ENCODE peak calls at places on chromosomes 2 and 18, in eight cellular contexts. Q is HCT116, B is A549, X is GM12878, T is GM23338, O is HepG2, H is HL-60, U is Panc1. V is an unnamed sample.

GRCh38 chr2:201360256-201360655 is 3.1 kb upstream of the FLACC1 start:
- DNase-seq in Q (no peak), B (no peak), X (no peak), T (no peak), O (no peak), H (no peak), U (no peak), V (no peak)

GRCh38 chr18:5972298-5972697 is 77.0 kb upstream of the TMEM200C start:
- DNase-seq in Q (no peak), B (no peak), X (peak), T (no peak), O (no peak), H (no peak), U (no peak), V (no peak)

GRCh38 chr18:2471523-2471922 is 99.8 kb downstream of the METTL4 start:
- DNase-seq in Q (no peak), B (peak), X (no peak), T (peak), O (no peak), H (no peak), U (no peak), V (no peak)

GRCh38 chr2:55311444-55311870 is 42.4 kb upstream of the MTIF2 start:
- DNase-seq in Q (no peak), B (peak), X (peak), T (peak), O (no peak), H (peak), U (no peak), V (no peak)

GRCh38 chr2:157592983-157593382 is 35.7 kb downstream of the ACVR1C start:
- DNase-seq in Q (no peak), B (peak), X (no peak), T (no peak), O (peak), H (no peak), U (no peak), V (peak)

GRCh38 chr2:143852748-143853147 is 667.2 kb downstream of the ZEB2 start:
- DNase-seq in Q (no peak), B (no peak), X (no peak), T (peak), O (no peak), H (no peak), U (no peak), V (no peak)

GRCh38 chr2:109351164-109351756 is 222.3 kb downstream of the SH3RF3 start:
- DNase-seq in Q (no peak), B (no peak), X (no peak), T (no peak), O (no peak), H (no peak), U (no peak), V (no peak)

GRCh38 chr2:102094917-102095316 is 47.6 kb upstream of the IL1R1 start:
- DNase-seq in Q (peak), B (peak), X (no peak), T (no peak), O (peak), H (peak), U (peak), V (no peak)

GRCh38 chr2:16010011-16010410 is 69.7 kb downstream of the MYCN start:
- DNase-seq in Q (no peak), B (no peak), X (no peak), T (no peak), O (no peak), H (no peak), U (no peak), V (no peak)

DNA sequence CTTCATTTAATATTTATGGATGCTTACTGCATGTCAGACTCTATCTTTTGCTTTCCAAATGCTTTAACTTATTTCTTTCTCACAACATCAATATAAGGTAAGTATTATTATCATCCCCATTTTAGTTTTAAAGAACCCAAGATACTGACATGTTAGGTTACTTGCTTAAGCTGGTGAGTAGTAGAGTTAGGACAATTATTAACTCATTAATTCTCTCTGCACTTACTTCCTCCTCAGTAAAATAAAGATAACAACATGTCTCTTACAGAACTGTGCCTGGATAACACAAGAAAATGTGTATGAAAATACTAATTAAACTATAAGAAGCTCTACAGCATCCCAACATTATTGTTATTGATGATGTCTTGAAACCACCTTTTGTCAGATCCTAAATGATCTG is 359.1 kb upstream of the CHST9 start:
- DNase-seq in Q (no peak), B (no peak), X (no peak), T (no peak), O (no peak), H (no peak), U (no peak), V (no peak)
- TF ChIP-seq REST in Q (no peak), B (no peak), X (no peak), T (no peak), O (no peak), H (no peak), U (no peak), V (no peak)

GRCh38 chr2:85921659-85922058 is 32.9 kb upstream of the ST3GAL5 start:
- DNase-seq in Q (no peak), B (no peak), X (no peak), T (no peak), O (no peak), H (no peak), U (no peak), V (no peak)

GRCh38 chr2:85924522-85924921 is 35.7 kb upstream of the ST3GAL5 start:
- DNase-seq in Q (no peak), B (peak), X (no peak), T (no peak), O (no peak), H (no peak), U (no peak), V (no peak)

GRCh38 chr2:85917887-85918795 is 29.4 kb upstream of the ST3GAL5 start:
- DNase-seq in Q (no peak), B (peak), X (no peak), T (no peak), O (no peak), H (no peak), U (no peak), V (no peak)

GRCh38 chr2:85922210-85922609 is 33.4 kb upstream of the ST3GAL5 start:
- DNase-seq in Q (no peak), B (no peak), X (no peak), T (no peak), O (no peak), H (no peak), U (no peak), V (no peak)

GRCh38 chr2:85920810-85921545 is 32.2 kb upstream of the ST3GAL5 start:
- DNase-seq in Q (no peak), B (peak), X (no peak), T (no peak), O (no peak), H (no peak), U (no peak), V (no peak)
- TF ChIP-seq REST in Q (no peak), B (peak), X (no peak), T (no peak), O (no peak), H (no peak), U (no peak), V (peak)

DNA sequence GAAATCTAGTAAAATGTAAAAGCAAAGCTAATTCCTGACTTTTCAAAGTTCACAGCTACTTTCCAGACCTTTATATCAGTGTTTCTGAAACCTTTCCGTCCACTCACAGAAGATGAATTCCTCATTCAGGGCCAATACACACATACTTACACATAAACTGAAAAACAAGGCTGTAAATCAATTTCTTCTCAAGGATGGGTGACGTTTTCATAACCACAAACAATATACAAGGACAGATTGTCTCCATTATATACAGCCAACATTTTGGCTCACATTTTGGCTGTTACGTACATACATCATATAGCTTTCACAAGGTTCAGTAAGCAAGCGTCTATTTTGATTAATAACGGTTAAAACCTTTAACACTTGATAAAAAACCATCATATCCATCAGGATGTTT is 1.4 kb downstream of the RPRD1A start:
- DNase-seq in Q (no peak), B (no peak), X (no peak), T (no peak), O (no peak), H (peak), U (no peak), V (no peak)
- TF ChIP-seq REST in Q (no peak), B (no peak), X (no peak), T (no peak), O (no peak), H (no peak), U (no peak), V (no peak)

DNA sequence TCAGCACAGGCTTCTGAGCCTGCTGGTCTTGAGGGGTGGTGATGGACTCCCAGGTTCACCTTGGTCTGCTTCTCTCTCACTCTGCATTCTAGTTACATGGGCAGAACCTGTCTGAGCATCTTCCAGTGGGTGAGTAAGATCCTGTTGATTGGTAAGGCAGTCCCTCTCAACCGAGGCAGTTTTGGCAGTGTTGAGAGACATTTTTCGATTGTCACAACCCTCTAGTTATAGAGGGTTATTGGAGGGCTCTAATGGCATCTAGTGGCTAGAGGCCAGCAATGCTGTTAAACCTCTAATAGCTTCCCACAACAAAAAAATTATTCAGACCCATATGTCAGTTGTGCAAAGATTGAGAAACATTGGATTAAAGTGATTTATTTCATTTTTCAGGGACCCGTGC is 9.3 kb upstream of the MGAT5 start:
- DNase-seq in Q (no peak), B (no peak), X (no peak), T (no peak), O (no peak), H (no peak), U (no peak), V (no peak)
- TF ChIP-seq REST in Q (no peak), B (no peak), X (no peak), T (no peak), O (no peak), H (no peak), U (no peak), V (no peak)

GRCh38 chr2:100292022-100292580 is 30.2 kb downstream of the LONRF2 start:
- DNase-seq in Q (peak), B (peak), X (no peak), T (peak), O (peak), H (peak), U (peak), V (peak)
- TF ChIP-seq REST in Q (no peak), B (no peak), X (no peak), T (no peak), O (no peak), H (no peak), U (no peak), V (no peak)

GRCh38 chr2:84874381-84875212 is 6.3 kb downstream of the TRABD2A start:
- DNase-seq in Q (no peak), B (no peak), X (no peak), T (no peak), O (no peak), H (no peak), U (no peak), V (no peak)
- TF ChIP-seq REST in Q (no peak), B (no peak), X (no peak), T (no peak), O (no peak), H (no peak), U (no peak), V (no peak)

GRCh38 chr2:233113114-233113452 is 52.9 kb downstream of the INPP5D start:
- DNase-seq in Q (no peak), B (no peak), X (no peak), T (no peak), O (no peak), H (no peak), U (no peak), V (no peak)

GRCh38 chr2:233115121-233115520 is 55.0 kb downstream of the INPP5D start:
- DNase-seq in Q (no peak), B (no peak), X (no peak), T (no peak), O (no peak), H (no peak), U (no peak), V (no peak)

GRCh38 chr2:233115761-233116160 is 55.6 kb downstream of the INPP5D start:
- DNase-seq in Q (no peak), B (no peak), X (no peak), T (no peak), O (no peak), H (no peak), U (no peak), V (no peak)

GRCh38 chr2:233112261-233113113 is 52.3 kb downstream of the INPP5D start:
- DNase-seq in Q (no peak), B (no peak), X (no peak), T (no peak), O (no peak), H (no peak), U (no peak), V (no peak)

GRCh38 chr2:233114421-233114861 is 54.3 kb downstream of the INPP5D start:
- DNase-seq in Q (no peak), B (no peak), X (no peak), T (no peak), O (no peak), H (no peak), U (no peak), V (no peak)
- TF ChIP-seq REST in Q (no peak), B (no peak), X (no peak), T (no peak), O (no peak), H (no peak), U (no peak), V (no peak)

GRCh38 chr2:183267148-183267827 is 143.0 kb downstream of the NUP35 start:
- DNase-seq in Q (no peak), B (no peak), X (peak), T (no peak), O (no peak), H (no peak), U (no peak), V (no peak)

GRCh38 chr2:183264890-183265535 is 140.8 kb downstream of the NUP35 start:
- DNase-seq in Q (no peak), B (no peak), X (no peak), T (no peak), O (no peak), H (no peak), U (no peak), V (no peak)

DNA sequence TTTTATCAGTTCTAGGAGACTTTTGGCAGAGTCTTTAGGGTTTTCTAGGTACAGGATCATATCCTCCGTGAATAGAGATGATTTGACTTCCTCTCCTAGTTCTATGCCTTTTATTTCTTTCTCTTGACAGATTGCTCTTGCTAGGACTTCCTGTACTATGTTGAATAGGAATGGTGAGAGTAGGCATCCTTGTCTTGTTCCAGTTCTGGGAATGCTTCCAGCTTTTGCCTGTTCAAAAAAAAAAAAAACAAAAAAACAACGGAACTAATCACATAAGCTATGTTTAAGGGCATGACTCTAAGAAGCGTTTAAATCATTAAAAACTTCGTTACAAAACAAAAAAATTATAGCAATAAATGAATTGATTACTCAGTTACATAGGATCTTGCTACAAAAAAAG is 145.7 kb downstream of the NUP35 start:
- DNase-seq in Q (no peak), B (no peak), X (no peak), T (no peak), O (no peak), H (no peak), U (no peak), V (no peak)
- TF ChIP-seq REST in Q (no peak), B (no peak), X (no peak), T (no peak), O (no peak), H (no peak), U (no peak), V (no peak)

GRCh38 chr18:34864836-34865497 is 154.9 kb downstream of the DTNA start:
- DNase-seq in Q (no peak), B (no peak), X (no peak), T (no peak), O (no peak), H (peak), U (no peak), V (peak)

GRCh38 chr18:34866739-34867138 is 156.6 kb downstream of the DTNA start:
- DNase-seq in Q (no peak), B (no peak), X (no peak), T (peak), O (no peak), H (no peak), U (no peak), V (peak)

GRCh38 chr18:34862561-34862960 is 152.5 kb downstream of the DTNA start:
- DNase-seq in Q (no peak), B (no peak), X (no peak), T (no peak), O (no peak), H (no peak), U (no peak), V (no peak)

GRCh38 chr18:34867520-34867919 is 157.4 kb downstream of the DTNA start:
- DNase-seq in Q (peak), B (peak), X (no peak), T (peak), O (peak), H (no peak), U (no peak), V (peak)

DNA sequence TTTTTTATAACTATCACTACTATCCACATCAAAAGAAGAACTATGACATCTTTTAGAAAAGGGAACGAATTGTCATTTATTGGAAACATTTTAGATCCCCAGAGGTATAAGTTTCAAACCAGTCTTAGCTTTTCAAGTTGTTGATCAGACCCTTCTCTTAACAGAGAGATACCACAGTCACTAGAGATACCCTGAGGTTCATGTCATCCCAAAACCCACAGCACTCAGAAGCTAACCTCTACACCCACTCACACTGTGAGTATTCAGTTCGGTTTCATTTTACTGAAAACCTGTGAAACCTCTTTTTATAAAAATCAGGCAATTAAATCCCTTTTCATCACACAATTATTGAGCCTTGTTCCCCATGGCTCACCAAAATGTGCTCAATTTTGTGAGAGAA is 156.2 kb downstream of the DTNA start:
- DNase-seq in Q (no peak), B (no peak), X (no peak), T (no peak), O (no peak), H (no peak), U (no peak), V (no peak)
- TF ChIP-seq REST in Q (no peak), B (no peak), X (no peak), T (no peak), O (no peak), H (no peak), U (no peak), V (no peak)